ENCODE peak calls at places on chromosomes 4 and X, in four cellular contexts. X is activated CD8-positive, alpha-beta memory T cell treated with anti-CD3 and anti-CD28 coated beads for 1 hour; Z is AG08396; S is G401. D is an unnamed sample.

GRCh38 chr4:40750461-40751258 is 905 bp downstream of the NSUN7 start:
- DNase-seq in Z (no peak), S (no peak), X (no peak), D (no peak)

GRCh38 chr4:102713096-102713495 is 47.7 kb downstream of the MANBA start:
- DNase-seq in X (no peak), Z (peak), S (no peak), D (peak)

GRCh38 chr4:152257601-152258066 is 278.3 kb downstream of the FBXW7 start:
- DNase-seq in S (no peak), Z (peak), X (no peak), D (no peak)

GRCh38 chrX:66632986-66633385 is 5.9 kb downstream of the EDA2R start:
- DNase-seq in S (no peak), Z (no peak), X (no peak), D (no peak)

GRCh38 chrX:2374086-2374485 is 126.7 kb downstream of the DHRSX start:
- DNase-seq in S (no peak), X (no peak), Z (peak), D (no peak)

GRCh38 chr4:184267673-184268573 is 50.2 kb upstream of the ENPP6 start:
- DNase-seq in Z (peak), S (no peak), X (no peak), D (peak)

GRCh38 chr4:107978716-107979451 is 10.8 kb upstream of the HADH start:
- DNase-seq in X (no peak), Z (no peak), S (no peak), D (no peak)

GRCh38 chr4:3043272-3044020 is 30.9 kb downstream of the HTT-AS start:
- DNase-seq in S (no peak), Z (no peak), X (no peak), D (no peak)

GRCh38 chr4:143391895-143392294 is 55.2 kb downstream of the GAB1 start:
- DNase-seq in X (no peak), Z (no peak), S (no peak), D (no peak)

D was measured in hepatic stellate cell.